ENCODE peak calls at places on chromosomes 6 and 20, in seven cellular contexts. P is choroid plexus epithelial cell; S is iPS-NIHi11; I is mesothelial cell of epicardium; Q is heart left ventricle; R is activated T-helper 1 cell treated with anti-CD3 and anti-CD28 coated beads, Interleukin-2, amount 50 U/mL, for 16 hours; T is GM03348. V is an unnamed sample.

GRCh38 chr6:139977887-139978332 is 603.5 kb upstream of the CITED2 start:
- DNase-seq in R (no peak), T (peak), I (no peak), P (peak), S (no peak), Q (peak), V (peak)

GRCh38 chr6:158972241-158973233 is 27.5 kb downstream of the RSPH3 start:
- DNase-seq in P (peak), S (peak), I (no peak), Q (no peak), R (no peak), T (peak), V (peak)

GRCh38 chr6:37011656-37012378 is 6.4 kb downstream of the FGD2 start:
- DNase-seq in T (peak), I (no peak), P (peak), S (no peak), R (no peak), Q (no peak), V (peak)

GRCh38 chr6:54586251-54586650 is 260.3 kb upstream of the FAM83B start:
- DNase-seq in T (peak), I (no peak), R (no peak), S (no peak), Q (no peak), P (peak), V (peak)

GRCh38 chr6:150134280-150134920 is 8.4 kb upstream of the PPP1R14C start:
- DNase-seq in I (no peak), R (no peak), S (no peak), Q (no peak), T (no peak), P (no peak), V (no peak)

GRCh38 chr6:134707342-134707982 is 242.4 kb downstream of the ALDH8A1 start:
- DNase-seq in Q (no peak), P (peak), I (no peak), T (no peak), S (peak), R (no peak), V (peak)

GRCh38 chr6:157609117-157609516 is 213.9 kb upstream of the SNX9 start:
- DNase-seq in S (no peak), T (no peak), P (no peak), R (no peak), Q (no peak), I (no peak), V (no peak)

GRCh38 chr20:1800777-1801176 is 94.4 kb upstream of the SIRPA start:
- DNase-seq in S (no peak), I (no peak), Q (no peak), P (peak), R (no peak), T (peak), V (peak)

GRCh38 chr20:34713194-34713943 is 9.2 kb downstream of the TP53INP2 start:
- DNase-seq in Q (peak), T (peak), I (no peak), S (no peak), R (no peak), P (peak), V (peak)

GRCh38 chr20:35618032-35618371 is 2.4 kb downstream of the SPAG4 start:
- DNase-seq in I (no peak), T (no peak), S (no peak), Q (no peak), R (no peak), P (no peak), V (no peak)

GRCh38 chr6:30322527-30323501 is 3.9 kb upstream of the TRIM39 start:
- DNase-seq in S (no peak), I (no peak), T (no peak), R (no peak), P (peak), Q (no peak), V (peak)

GRCh38 chr6:148364056-148364844 is 21.6 kb downstream of the SASH1 start:
- DNase-seq in P (peak), S (no peak), R (no peak), Q (no peak), I (no peak), T (peak), V (peak)

GRCh38 chr6:125700591-125701353 is 48.7 kb upstream of the HEY2 start:
- DNase-seq in R (no peak), S (no peak), P (no peak), I (no peak), T (no peak), Q (no peak), V (no peak)

GRCh38 chr6:38195113-38195635 is 375.6 kb downstream of the ZFAND3 start:
- DNase-seq in P (no peak), T (no peak), S (no peak), R (no peak), Q (no peak), I (no peak), V (no peak)

GRCh38 chr6:84774174-84775158 is 10.1 kb upstream of the TBX18 start:
- DNase-seq in Q (peak), S (peak), I (peak), P (peak), T (peak), R (no peak), V (no peak)

GRCh38 chr6:136994782-136995181 is 50.0 kb downstream of the IL20RA start:
- DNase-seq in P (no peak), T (no peak), S (no peak), R (no peak), I (no peak), Q (no peak), V (no peak)

GRCh38 chr6:76776876-76777275 is 686.4 kb downstream of the HTR1B start:
- DNase-seq in I (no peak), P (no peak), Q (no peak), R (no peak), S (no peak), T (no peak), V (no peak)

GRCh38 chr6:112660626-112661025 is 313.5 kb downstream of the RFPL4B start:
- DNase-seq in T (no peak), R (no peak), I (no peak), Q (no peak), P (no peak), S (no peak), V (no peak)

GRCh38 chr20:4613718-4614620 is 107.7 kb upstream of the PRND start:
- DNase-seq in I (no peak), S (peak), P (peak), R (peak), Q (peak), T (peak), V (peak)

GRCh38 chr20:62219992-62220665 is at the start of gene HRH3:
- DNase-seq in P (peak), Q (no peak), I (peak), R (peak), T (peak), S (peak), V (no peak)

GRCh38 chr6:169386431-169387057 is 132.9 kb upstream of the THBS2 start:
- DNase-seq in P (peak), I (no peak), Q (no peak), R (no peak), S (no peak), T (peak), V (no peak)

GRCh38 chr6:26224547-26224912 is 137.3 kb downstream of the HFE start:
- DNase-seq in T (no peak), P (no peak), I (no peak), S (no peak), Q (no peak), R (no peak), V (no peak)

GRCh38 chr20:50308513-50309279 is 118.1 kb downstream of the CEBPB start:
- DNase-seq in R (no peak), Q (peak), T (peak), I (no peak), P (peak), S (peak), V (peak)